ENCODE peak calls at places on chromosomes 1 and 21, in five cellular contexts. V, B, P, J and T are unnamed samples.

GRCh38 chr1:22318279-22318983 is 133.2 kb upstream of the ZBTB40 start:
- DNase-seq in J (no peak), V (peak), P (no peak), B (no peak), T (peak)

GRCh38 chr1:116934586-116935207 is 25.0 kb downstream of the PTGFRN start:
- DNase-seq in J (peak), B (peak), V (no peak), P (no peak), T (no peak)

GRCh38 chr1:114703242-114703641 is 7.9 kb upstream of the AMPD1 start:
- DNase-seq in J (no peak), V (no peak), B (peak), P (peak), T (no peak)

GRCh38 chr1:44645466-44646244 is 28.6 kb downstream of the TMEM53 start:
- DNase-seq in P (no peak), J (no peak), V (peak), B (peak), T (peak)

GRCh38 chr1:19371226-19372135 is 59.4 kb downstream of the SLC66A1 start:
- DNase-seq in B (no peak), V (no peak), J (no peak), P (no peak), T (no peak)

GRCh38 chr1:162271972-162272371 is 104.7 kb downstream of the SPATA46 start:
- DNase-seq in B (no peak), P (no peak), J (no peak), V (no peak), T (no peak)

GRCh38 chr1:216532399-216532798 is 109.2 kb upstream of the USH2A start:
- DNase-seq in B (no peak), P (no peak), V (no peak), J (no peak), T (no peak)

GRCh38 chr21:15688809-15689208 is 41.0 kb upstream of the USP25 start:
- DNase-seq in B (no peak), J (peak), P (peak), V (no peak), T (no peak)

GRCh38 chr1:228404107-228404720 is 2.4 kb downstream of the TRIM11 start:
- DNase-seq in P (no peak), J (no peak), V (no peak), B (no peak), T (no peak)

GRCh38 chr21:32410916-32411315 is 1.6 kb upstream of the EVA1C start:
- DNase-seq in B (no peak), V (no peak), P (no peak), J (no peak), T (peak)

GRCh38 chr21:26097475-26097874 is 73.1 kb downstream of the APP start:
- DNase-seq in B (no peak), J (no peak), P (no peak), V (no peak), T (no peak)

GRCh38 chr1:26787381-26787705 is 407 bp upstream of the PIGV start:
- DNase-seq in J (peak), B (peak), V (peak), P (peak), T (no peak)

GRCh38 chr1:152907686-152908601 is at the start of gene IVL:
- DNase-seq in V (no peak), P (no peak), J (peak), B (no peak), T (no peak)

GRCh38 chr1:89907669-89908293 is 86.9 kb downstream of the LRRC8D start:
- DNase-seq in J (peak), B (peak), V (peak), P (peak), T (no peak)

GRCh38 chr1:109335091-109335490 is 28.3 kb upstream of the MYBPHL start:
- DNase-seq in J (no peak), B (no peak), P (no peak), V (no peak), T (no peak)

GRCh38 chr1:212951058-212951923 is 950 bp downstream of the VASH2 start:
- DNase-seq in V (peak), J (no peak), B (no peak), P (no peak), T (no peak)

GRCh38 chr1:22288593-22289241 is 145.8 kb upstream of the WNT4 start:
- DNase-seq in B (no peak), V (peak), P (no peak), J (peak), T (no peak)

GRCh38 chr1:233635765-233636502 is 22.0 kb downstream of the KCNK1 start:
- DNase-seq in J (peak), P (peak), B (peak), V (no peak), T (no peak)

GRCh38 chr1:226132731-226133503 is 53.6 kb downstream of the ACBD3 start:
- DNase-seq in B (no peak), V (no peak), P (no peak), J (no peak), T (no peak)

GRCh38 chr1:239593527-239593926 is 207.2 kb downstream of the CHRM3 start:
- DNase-seq in B (no peak), J (no peak), P (no peak), V (no peak), T (no peak)

GRCh38 chr1:83769594-83770321 is 229.2 kb downstream of the TTLL7 start:
- DNase-seq in P (no peak), J (no peak), V (no peak), B (no peak), T (no peak)

GRCh38 chr1:154344977-154345837 is 19.9 kb downstream of the ATP8B2 start:
- DNase-seq in B (peak), V (peak), J (peak), P (peak), T (no peak)

GRCh38 chr1:222329493-222330045 is 218.3 kb downstream of the HHIPL2 start:
- DNase-seq in P (no peak), B (peak), J (no peak), V (no peak), T (no peak)

GRCh38 chr1:192901500-192901899 is 92.7 kb downstream of the RGS2 start:
- DNase-seq in J (no peak), B (no peak), P (no peak), V (no peak), T (no peak)

GRCh38 chr1:32969556-32969955 is 4.9 kb upstream of the RNF19B start:
- DNase-seq in J (peak), P (no peak), B (peak), V (no peak), T (no peak)

GRCh38 chr1:108569097-108569728 is 9.3 kb downstream of the EEIG2 start:
- DNase-seq in B (no peak), P (no peak), J (peak), V (peak), T (no peak)

GRCh38 chr21:41168391-41169257 is 664 bp downstream of the BACE2 start:
- DNase-seq in B (peak), J (peak), P (peak), V (peak), T (peak)

GRCh38 chr1:145953861-145954260 is 4.0 kb downstream of the LIX1L start:
- DNase-seq in V (no peak), J (no peak), P (no peak), B (peak), T (no peak)

GRCh38 chr1:26537951-26538352 is 8.4 kb downstream of the RPS6KA1 start:
- DNase-seq in P (peak), V (peak), B (peak), J (peak), T (peak)

GRCh38 chr1:41238311-41239094 is 3.6 kb downstream of the SCMH1 start:
- DNase-seq in V (no peak), B (peak), J (peak), P (peak), T (no peak)

GRCh38 chr1:24849653-24850295 is 80.3 kb downstream of the RUNX3 start:
- DNase-seq in P (peak), J (no peak), V (no peak), B (peak), T (no peak)

GRCh38 chr1:19456915-19457554 is 28.3 kb downstream of the CAPZB start:
- DNase-seq in J (peak), V (no peak), B (peak), P (no peak), T (no peak)

GRCh38 chr1:31203215-31203614 is 36.5 kb downstream of the NKAIN1 start:
- DNase-seq in J (no peak), B (no peak), P (no peak), V (no peak), T (peak)

GRCh38 chr1:162319510-162320160 is 57.0 kb downstream of the SPATA46 start:
- DNase-seq in V (peak), J (peak), P (peak), B (peak), T (no peak)

GRCh38 chr1:210232524-210233215 is at the start of gene SERTAD4:
- DNase-seq in P (peak), V (peak), B (peak), J (peak), T (peak)

GRCh38 chr1:156126701-156127534 is 12.4 kb downstream of the LMNA start:
- DNase-seq in B (peak), J (peak), P (peak), V (peak), T (no peak)

GRCh38 chr1:95179205-95180001 is 54.6 kb upstream of the RWDD3 start:
- DNase-seq in B (no peak), P (no peak), V (no peak), J (no peak), T (no peak)

GRCh38 chr1:18175530-18176377 is 68.2 kb downstream of the IGSF21 start:
- DNase-seq in B (no peak), V (no peak), P (no peak), J (no peak), T (peak)

GRCh38 chr1:168234846-168235547 is 9.2 kb downstream of the SFT2D2 start:
- DNase-seq in B (peak), P (peak), V (peak), J (peak), T (no peak)

GRCh38 chr1:83857108-83857507 is 141.8 kb downstream of the TTLL7 start:
- DNase-seq in V (peak), J (peak), B (peak), P (peak), T (peak)